ENCODE peak calls at places on chromosome 20, in eight cellular contexts. L is H9; K is ascending aorta; I is fibroblast of lung; J is Panc1; S is effector memory CD4-positive, alpha-beta T cell; M is ovary; Y is heart left ventricle. F is an unnamed sample.

GRCh38 chr20:10619427-10619826 is 54.4 kb downstream of the JAG1 start:
- DNase-seq in L (no peak), K (no peak), I (peak; percentile 96), J (peak; percentile 47), S (no peak), M (no peak), Y (no peak), F (no peak)

GRCh38 chr20:6718660-6719059 is 48.8 kb upstream of the BMP2 start:
- DNase-seq in L (no peak), K (no peak), I (no peak), J (no peak), S (no peak), M (no peak), Y (no peak), F (no peak)

GRCh38 chr20:43961541-43962471 is 47.2 kb downstream of the TOX2 start:
- DNase-seq in L (peak; percentile 49), K (no peak), I (no peak), J (no peak), S (no peak), M (no peak), Y (no peak), F (no peak)

GRCh38 chr20:33909331-33909921 is 84.3 kb upstream of the RALY start:
- DNase-seq in L (no peak), K (peak; percentile 68), I (peak; percentile 90), J (no peak), S (no peak), M (no peak), Y (no peak), F (no peak)

GRCh38 chr20:24096256-24096655 is 107.7 kb upstream of the GGTLC1 start:
- DNase-seq in L (no peak), K (no peak), I (no peak), J (no peak), S (no peak), M (no peak), Y (no peak), F (no peak)

GRCh38 chr20:35237486-35237885 is 11.0 kb downstream of the MMP24 start:
- DNase-seq in L (no peak), K (no peak), I (no peak), J (no peak), S (no peak), M (no peak), Y (no peak), F (no peak)

GRCh38 chr20:7091655-7092054 is 324.2 kb downstream of the BMP2 start:
- DNase-seq in L (no peak), K (no peak), I (no peak), J (no peak), S (no peak), M (no peak), Y (no peak), F (no peak)

GRCh38 chr20:48592107-48592940 is 235.5 kb downstream of the PREX1 start:
- DNase-seq in L (no peak), K (peak; percentile 18), I (no peak), J (no peak), S (no peak), M (peak; percentile 15), Y (no peak), F (no peak)

GRCh38 chr20:35344354-35344837 is 52.2 kb upstream of the FAM83C start:
- DNase-seq in L (no peak), K (no peak), I (peak; percentile 91), J (no peak), S (no peak), M (peak; percentile 77), Y (peak; percentile 71), F (no peak)

GRCh38 chr20:6767536-6768227 is at the start of gene BMP2:
- DNase-seq in L (peak; percentile 44), K (peak; percentile 72), I (peak; percentile 63), J (no peak), S (no peak), M (peak; percentile 64), Y (peak; percentile 76), F (no peak)

GRCh38 chr20:47727909-47728361 is 57.3 kb downstream of the SULF2 start:
- DNase-seq in L (no peak), K (no peak), I (no peak), J (no peak), S (no peak), M (no peak), Y (peak; percentile 75), F (no peak)

GRCh38 chr20:63507083-63507743 is 8.3 kb upstream of the EEF1A2 start:
- DNase-seq in L (no peak), K (no peak), I (no peak), J (no peak), S (no peak), M (no peak), Y (no peak), F (no peak)

GRCh38 chr20:63505723-63506122 is 6.8 kb upstream of the EEF1A2 start:
- DNase-seq in L (no peak), K (no peak), I (no peak), J (no peak), S (no peak), M (no peak), Y (no peak), F (no peak)

GRCh38 chr20:63504642-63505041 is 5.8 kb upstream of the EEF1A2 start:
- DNase-seq in L (no peak), K (no peak), I (no peak), J (no peak), S (no peak), M (no peak), Y (no peak), F (no peak)

GRCh38 chr20:63503524-63503923 is 4.6 kb upstream of the EEF1A2 start:
- DNase-seq in L (no peak), K (no peak), I (no peak), J (no peak), S (no peak), M (no peak), Y (no peak), F (no peak)

GRCh38 chr20:63505281-63505680 is 6.4 kb upstream of the EEF1A2 start:
- DNase-seq in L (no peak), K (no peak), I (no peak), J (no peak), S (no peak), M (no peak), Y (no peak), F (no peak)
- H3K4me1 ChIP-seq in L (no peaks in the 10 kb centered on the region), K (no peaks in the 10 kb centered on the region), I (no peaks in the 10 kb centered on the region), J (peaks cover 3% of the 10 kb centered on the region), S (no peaks in the 10 kb centered on the region), M (no peaks in the 10 kb centered on the region), Y (peaks cover 14% of the 10 kb centered on the region), F (no peaks in the 10 kb centered on the region)

DNA sequence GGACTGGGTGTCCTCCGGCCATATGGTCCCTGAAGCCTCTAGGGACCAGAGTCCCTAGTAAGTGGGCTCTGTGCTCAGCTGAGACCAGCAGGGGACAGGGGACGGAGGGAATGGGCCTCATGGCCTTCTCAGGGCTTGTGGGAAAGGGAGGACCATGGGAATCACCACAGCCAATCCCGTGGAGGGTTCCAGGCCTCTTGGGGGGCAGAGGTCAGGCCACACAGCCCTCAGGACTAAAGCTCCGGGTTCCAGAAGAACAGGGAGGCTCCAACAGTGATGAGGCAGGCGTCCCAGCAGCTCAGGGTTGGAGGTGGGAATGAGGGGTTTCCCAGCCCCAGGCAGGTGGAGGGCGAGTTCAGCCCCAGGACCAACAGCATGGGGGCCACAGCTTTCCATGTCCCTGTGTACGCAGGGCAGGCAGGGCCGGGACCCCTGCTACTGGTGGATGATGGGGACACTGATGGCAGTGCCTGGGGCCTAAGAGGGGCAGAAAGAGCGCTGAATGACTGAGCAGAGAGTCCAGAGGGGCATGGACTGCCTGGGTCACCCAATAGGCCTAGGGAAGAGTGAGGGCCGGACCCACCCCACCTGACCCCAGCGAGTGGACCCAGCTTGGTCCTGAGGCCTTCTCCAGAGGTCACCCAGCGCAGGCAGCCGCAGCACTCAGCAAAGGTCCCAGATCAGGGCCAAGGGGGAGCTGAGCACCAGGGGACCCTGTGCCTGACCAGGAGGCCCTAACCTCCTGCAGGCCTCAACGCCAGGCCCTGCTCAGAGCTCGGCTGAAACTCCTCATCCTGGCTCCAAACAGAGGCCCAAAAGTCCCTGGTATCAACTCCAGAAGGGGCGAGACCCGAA is 8.8 kb downstream of the MYL9 start:
- DNase-seq in L (no peak), K (no peak), I (no peak), J (no peak), S (no peak), M (peak; percentile 59), Y (no peak), F (no peak)
- H3K4me1 ChIP-seq in L (no peaks in the 10 kb centered on the region), K (peaks cover 37% of the 10 kb centered on the region), I (no peaks in the 10 kb centered on the region), J (no peaks in the 10 kb centered on the region), S (no peaks in the 10 kb centered on the region), M (peaks cover 2% of the 10 kb centered on the region), Y (no peaks in the 10 kb centered on the region), F (peaks cover 5% of the 10 kb centered on the region)

DNA sequence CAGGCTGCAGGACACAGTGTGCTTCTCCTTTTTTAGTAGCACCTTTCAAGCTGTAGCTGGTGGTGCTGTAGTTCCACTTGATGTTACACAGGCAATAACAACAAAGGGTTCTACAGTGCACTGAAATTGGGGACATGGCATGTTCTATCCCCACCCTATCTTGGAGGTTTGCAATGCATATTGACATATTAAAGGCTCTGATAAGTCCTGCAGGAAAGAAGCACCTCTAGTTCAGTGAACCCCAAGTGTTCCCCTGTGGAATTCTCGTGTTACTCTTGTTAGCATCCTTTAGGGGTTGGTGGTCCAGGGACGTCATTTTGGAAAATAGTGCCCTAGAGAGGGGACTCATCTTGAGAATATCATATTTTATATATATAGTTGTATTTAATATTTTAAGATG is 337.6 kb downstream of the DHX35 start:
- DNase-seq in L (no peak), K (no peak), I (no peak), J (no peak), S (no peak), M (no peak), Y (no peak), F (no peak)
- H3K4me1 ChIP-seq in L (no peaks in the 10 kb centered on the region), K (no peaks in the 10 kb centered on the region), I (no peaks in the 10 kb centered on the region), J (no peaks in the 10 kb centered on the region), S (no peaks in the 10 kb centered on the region), M (no peaks in the 10 kb centered on the region), Y (no peaks in the 10 kb centered on the region), F (no peaks in the 10 kb centered on the region)

GRCh38 chr20:50282592-50283241 is 92.1 kb downstream of the CEBPB start:
- DNase-seq in L (no peak), K (no peak), I (no peak), J (no peak), S (no peak), M (no peak), Y (no peak), F (no peak)
- H3K4me1 ChIP-seq in L (no peaks in the 10 kb centered on the region), K (peaks cover 31% of the 10 kb centered on the region), I (peaks cover 44% of the 10 kb centered on the region), J (peaks cover 45% of the 10 kb centered on the region), S (peaks cover 3% of the 10 kb centered on the region), M (peaks cover 30% of the 10 kb centered on the region), Y (peaks cover 18% of the 10 kb centered on the region), F (peaks cover 38% of the 10 kb centered on the region)

DNA sequence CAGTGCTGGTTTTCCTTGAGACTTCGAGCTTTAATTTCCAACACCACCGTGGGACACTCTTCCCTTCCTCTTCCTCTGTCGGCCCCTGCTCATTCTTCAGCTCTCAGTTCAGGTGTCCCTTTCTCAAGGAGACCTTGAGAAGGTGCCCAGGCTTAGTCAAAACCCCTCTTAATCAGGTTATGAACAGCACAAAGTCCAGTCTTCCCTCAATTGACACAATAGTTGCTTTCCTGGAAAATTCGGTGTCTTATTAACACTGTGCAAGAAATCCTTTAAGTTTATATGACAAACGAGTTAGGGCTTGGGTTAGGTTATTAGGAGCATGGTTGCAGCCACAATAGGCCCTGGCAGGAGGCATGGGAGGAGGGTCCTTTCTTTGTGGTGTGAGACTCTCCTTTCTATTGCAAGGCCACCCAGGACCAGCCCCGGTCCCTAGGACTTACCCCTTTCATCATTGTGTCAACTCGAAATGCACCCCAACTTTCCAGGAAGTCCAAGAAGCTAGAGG is 1.5 kb upstream of the NSFL1C start:
- DNase-seq in L (no peak), K (no peak), I (no peak), J (no peak), S (no peak), M (no peak), Y (no peak), F (no peak)
- H3K4me1 ChIP-seq in L (no peaks in the 10 kb centered on the region), K (peaks cover 35% of the 10 kb centered on the region), I (peaks cover 8% of the 10 kb centered on the region), J (peaks cover 31% of the 10 kb centered on the region), S (peaks cover 22% of the 10 kb centered on the region), M (peaks cover 10% of the 10 kb centered on the region), Y (peaks cover 12% of the 10 kb centered on the region), F (peaks cover 24% of the 10 kb centered on the region)